ENCODE peak calls at places on chromosomes 5 and 9, in five cellular contexts. Q, N, D, F and C are unnamed samples. For H3K9me3, the result is how much of the 10 kb centered on the place peaks cover.

GRCh38 chr5:93606384-93606752 is 23.3 kb downstream of the NR2F1 start:
- DNase-seq in D (no peak), N (no peak), F (no peak), Q (no peak), C (no peak)

GRCh38 chr5:136200761-136201160 is 7.8 kb upstream of the SMIM32 start:
- DNase-seq in F (no peak), N (no peak), D (no peak), Q (no peak), C (no peak)

GRCh38 chr9:107484117-107484723 is 5.3 kb downstream of the KLF4 start:
- DNase-seq in D (peak), N (no peak), F (peak), Q (peak), C (no peak)

GRCh38 chr5:1771149-1772065 is 28.2 kb downstream of the MRPL36 start:
- DNase-seq in Q (no peak), N (no peak), F (no peak), D (no peak), C (no peak)

GRCh38 chr9:38423273-38423938 is 848 bp downstream of the IGFBPL1 start:
- DNase-seq in D (no peak), F (no peak), N (no peak), Q (no peak), C (no peak)

GRCh38 chr9:126754436-126755324 is 50.2 kb upstream of the ZBTB43 start:
- DNase-seq in Q (no peak), N (no peak), D (no peak), F (no peak), C (no peak)

GRCh38 chr5:181107699-181108098 is 23.3 kb downstream of the OR2V1 start:
- DNase-seq in D (no peak), N (no peak), F (no peak), Q (no peak), C (no peak)

GRCh38 chr9:124852829-124853531 is at the start of gene WDR38:
- DNase-seq in D (peak), F (peak), N (peak), Q (peak), C (no peak)

GRCh38 chr5:32021771-32022170 is 152.3 kb downstream of the GOLPH3 start:
- DNase-seq in Q (no peak), F (no peak), D (no peak), N (no peak), C (no peak)

GRCh38 chr5:55530669-55531068 is 4.1 kb downstream of the PLPP1 start:
- DNase-seq in D (no peak), F (no peak), Q (no peak), N (no peak), C (no peak)

GRCh38 chr9:72855890-72856523 is 96.8 kb downstream of the ALDH1A1 start:
- DNase-seq in F (no peak), Q (no peak), D (no peak), N (no peak), C (no peak)

GRCh38 chr5:130452744-130453143 is 548.5 kb downstream of the CHSY3 start:
- DNase-seq in D (no peak), N (no peak), F (no peak), Q (no peak), C (no peak)
- H3K9me3 ChIP-seq in D (under half), N (under half), F (under half), Q (under half), C (under half)

GRCh38 chr5:178981381-178981780 is 13.7 kb downstream of the GRM6 start:
- DNase-seq in Q (no peak), N (no peak), F (no peak), D (no peak), C (no peak)
- H3K9me3 ChIP-seq in Q (under half), N (under half), F (under half), D (under half), C (under half)

DNA sequence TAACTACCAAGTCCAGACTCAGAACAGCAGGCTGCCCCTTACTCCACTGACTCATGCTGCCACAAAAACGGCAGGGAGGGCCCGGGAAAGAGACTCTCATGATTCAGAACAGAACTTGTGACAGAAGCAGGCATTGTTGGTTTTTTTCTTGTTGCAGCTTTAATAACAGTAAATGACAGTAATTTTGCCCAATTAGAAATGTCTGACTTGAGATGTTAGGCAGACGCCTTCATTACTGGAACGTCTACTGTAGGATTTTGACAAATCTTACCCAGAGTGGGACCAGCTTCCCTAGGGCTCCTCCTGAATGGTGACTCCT is 77.8 kb downstream of the SEMA5A start:
- DNase-seq in N (no peak), Q (no peak), D (no peak), F (no peak), C (no peak)
- H3K9me3 ChIP-seq in N (under half), Q (under half), D (under half), F (under half), C (under half)

GRCh38 chr5:129306725-129307124 is 153.4 kb upstream of the ADAMTS19 start:
- DNase-seq in Q (no peak), D (no peak), N (no peak), F (no peak), C (no peak)
- H3K9me3 ChIP-seq in Q (under half), D (under half), N (under half), F (under half), C (under half)

GRCh38 chr5:126995039-126995438 is 35.3 kb downstream of the MARCHF3 start:
- DNase-seq in F (no peak), D (no peak), N (no peak), Q (no peak), C (no peak)
- H3K9me3 ChIP-seq in F (under half), D (under half), N (under half), Q (under half), C (under half)

GRCh38 chr5:178580556-178580955 is 9.6 kb downstream of the COL23A1 start:
- DNase-seq in D (no peak), N (no peak), Q (no peak), F (no peak), C (no peak)
- H3K9me3 ChIP-seq in D (under half), N (under half), Q (under half), F (under half), C (under half)